ENCODE peak calls at places on chromosomes 1 and 21, in six cellular contexts. Y is NCI-H1694 treated with DMSO at 0.1 percent for 48 hours, Z is HEK293T, H is HTR-8/SVneo, V is A549, U is lung microvascular endothelial cell. D is an unnamed sample.

GRCh38 chr1:83702349-83702748 is 296.6 kb downstream of the TTLL7 start:
- DNase-seq in U (no peak), Z (no peak), Y (no peak), V (no peak), H (no peak), D (no peak)

GRCh38 chr1:24490101-24490781 is 12.4 kb upstream of the RCAN3 start:
- DNase-seq in Z (no peak), Y (no peak), U (no peak), H (no peak), V (no peak), D (no peak)

GRCh38 chr1:159015440-159015909 is 5.8 kb downstream of the IFI16 start:
- DNase-seq in V (no peak), Y (no peak), Z (no peak), U (peak; percentile 98), H (peak; percentile 26), D (peak; percentile 80)

GRCh38 chr1:186078245-186078644 is 296.8 kb downstream of the TPR start:
- DNase-seq in Z (no peak), Y (no peak), U (no peak), V (no peak), H (no peak), D (no peak)

GRCh38 chr1:180923024-180923841 is 10.5 kb downstream of the KIAA1614 start:
- DNase-seq in Z (peak; percentile 41), U (peak; percentile 18), H (peak; percentile 56), V (no peak), Y (no peak), D (no peak)

GRCh38 chr21:28669331-28669730 is 323.3 kb downstream of the LTN1 start:
- DNase-seq in Z (no peak), Y (no peak), H (no peak), U (no peak), V (no peak), D (no peak)

GRCh38 chr1:158943059-158943458 is 11.7 kb downstream of the PYHIN1 start:
- DNase-seq in H (no peak), Y (no peak), V (no peak), U (no peak), Z (no peak), D (no peak)

GRCh38 chr1:58803858-58804257 is 20.0 kb upstream of the JUN start:
- DNase-seq in U (no peak), V (no peak), Z (no peak), H (no peak), Y (no peak), D (no peak)

GRCh38 chr1:150051089-150051373 is 16.5 kb upstream of the VPS45 start:
- DNase-seq in V (no peak), Y (no peak), U (no peak), Z (no peak), H (no peak), D (no peak)

GRCh38 chr1:200336901-200337391 is 72.9 kb downstream of the ZNF281 start:
- DNase-seq in Z (no peak), V (no peak), Y (no peak), U (no peak), H (no peak), D (no peak)

GRCh38 chr1:152143147-152143845 is 15.7 kb downstream of the RPTN start:
- DNase-seq in H (no peak), Y (no peak), Z (no peak), U (peak; percentile 7), V (no peak), D (no peak)